ENCODE peak calls at places on chromosomes 2 and 18, in five cellular contexts. M is breast epithelium, J is glutamatergic neuron, S is kidney, K is HFF-Myc. U is an unnamed sample.

GRCh38 chr18:79442508-79443221 is 46.9 kb downstream of the NFATC1 start:
- DNase-seq in M (no peak), J (peak), S (no peak), K (no peak), U (no peak)

GRCh38 chr2:218985325-218986091 is 524 bp upstream of the FEV start:
- DNase-seq in M (no peak), J (no peak), S (no peak), K (no peak), U (no peak)

GRCh38 chr2:191569025-191569424 is 108.9 kb upstream of the NABP1 start:
- DNase-seq in M (no peak), J (no peak), S (no peak), K (no peak), U (no peak)

GRCh38 chr18:54155412-54155811 is 69.1 kb downstream of the MBD2 start:
- DNase-seq in M (no peak), J (no peak), S (no peak), K (no peak), U (no peak)

GRCh38 chr2:229080172-229080571 is 190.9 kb downstream of the PID1 start:
- DNase-seq in M (no peak), J (no peak), S (no peak), K (no peak), U (no peak)

GRCh38 chr18:26502834-26503233 is 45.5 kb downstream of the KCTD1 start:
- DNase-seq in M (no peak), J (no peak), S (no peak), K (no peak), U (no peak)

GRCh38 chr2:24543252-24543651 is 52.2 kb downstream of the NCOA1 start:
- DNase-seq in M (no peak), J (no peak), S (no peak), K (no peak), U (no peak)

GRCh38 chr2:55088400-55088799 is 38.1 kb upstream of the RTN4 start:
- DNase-seq in M (no peak), J (no peak), S (no peak), K (no peak), U (no peak)

DNA sequence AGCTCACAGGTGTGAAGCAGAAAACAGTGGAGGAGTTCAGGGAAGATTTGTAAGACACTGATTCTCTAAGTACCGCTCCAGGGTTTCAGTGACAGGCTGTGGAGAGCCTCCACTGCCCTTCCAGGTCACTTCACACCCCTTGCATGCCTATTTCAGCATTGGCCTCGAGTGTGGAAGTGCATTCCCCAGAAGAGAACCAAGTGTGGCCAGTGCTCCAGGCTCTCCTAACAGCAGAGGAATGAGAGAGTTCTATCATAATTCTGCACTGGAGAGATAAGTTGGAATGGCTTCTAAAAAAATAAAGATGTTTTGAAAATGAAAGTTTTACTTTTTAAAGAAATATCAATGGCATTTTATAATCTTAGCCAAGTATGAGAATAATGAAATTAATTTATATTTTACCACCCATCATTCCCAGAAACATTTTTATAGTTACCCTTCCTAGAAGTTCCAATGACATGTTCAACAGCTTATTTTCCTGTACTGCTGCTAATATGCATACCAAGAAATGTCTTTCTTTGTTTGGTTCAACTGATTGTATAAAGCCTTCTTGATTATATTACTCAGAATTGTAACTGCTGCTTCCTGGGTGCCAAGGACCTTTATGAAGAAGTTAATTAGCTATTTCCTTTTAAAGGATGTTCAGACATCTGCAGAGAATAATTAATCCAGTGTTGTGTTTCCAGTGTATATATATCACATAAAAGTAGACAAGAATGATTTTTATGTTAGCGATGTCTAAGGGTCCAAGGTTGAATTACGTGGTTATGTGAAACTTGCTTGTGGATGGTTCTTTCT is 61.0 kb upstream of the SERPINE2 start:
- DNase-seq in M (no peak), J (no peak), S (no peak), K (no peak), U (no peak)
- TF ChIP-seq CTCF in M (no peak), J (no peak), S (no peak), K (no peak), U (no peak)

GRCh38 chr18:5890606-5891360 is 4.5 kb downstream of the TMEM200C start:
- DNase-seq in M (no peak), J (peak), S (peak), K (no peak), U (peak)
- TF ChIP-seq CTCF in M (peak), J (peak), S (peak), K (peak), U (no peak)

DNA sequence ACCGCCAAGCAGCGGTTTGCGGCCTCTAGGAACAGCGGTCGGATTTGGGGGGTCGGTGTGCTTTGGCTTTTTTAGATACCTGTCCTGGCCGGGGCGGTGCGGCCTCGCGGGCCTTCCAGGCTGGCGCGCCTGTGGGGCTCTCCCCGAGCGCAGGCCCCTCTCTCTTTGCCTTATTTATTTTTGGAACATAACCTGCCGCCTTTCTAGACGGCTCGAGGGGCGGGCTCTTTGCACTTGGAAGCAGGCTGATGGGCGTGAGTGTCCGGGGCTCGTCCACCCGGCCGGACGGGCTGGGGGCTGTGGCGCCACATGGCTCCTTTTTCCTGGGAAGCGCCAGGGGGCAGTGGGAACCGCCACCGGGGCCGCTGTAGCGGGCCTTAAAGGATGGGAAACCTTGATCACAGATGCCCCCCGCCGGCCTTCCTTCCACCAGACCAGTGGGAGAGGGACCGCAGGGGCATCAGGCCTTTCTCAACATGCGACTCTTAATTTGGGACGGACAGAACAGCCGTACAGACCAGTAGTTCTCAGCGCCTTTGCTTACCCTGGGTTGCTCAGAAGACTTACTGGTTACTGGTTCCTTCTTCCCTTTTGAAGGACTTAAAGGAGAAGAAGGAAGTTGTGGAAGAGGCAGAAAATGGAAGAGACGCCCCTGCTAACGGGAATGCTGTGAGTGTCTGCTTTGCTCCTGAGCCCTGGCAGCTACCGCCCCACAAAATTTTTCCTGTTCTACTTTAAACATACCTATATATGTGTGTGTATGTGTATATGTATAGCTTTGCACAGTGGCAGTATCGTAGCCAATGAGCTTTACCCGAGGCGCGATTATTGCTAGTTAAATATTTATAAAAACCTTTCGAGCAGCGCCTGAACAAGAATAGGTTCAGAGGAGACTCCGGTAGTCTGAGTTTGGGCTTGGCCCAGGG is 2.7 kb downstream of the PTMA start:
- DNase-seq in M (no peak), J (peak), S (peak), K (no peak), U (peak)
- TF ChIP-seq CTCF in M (no peak), J (no peak), S (no peak), K (no peak), U (no peak)

DNA sequence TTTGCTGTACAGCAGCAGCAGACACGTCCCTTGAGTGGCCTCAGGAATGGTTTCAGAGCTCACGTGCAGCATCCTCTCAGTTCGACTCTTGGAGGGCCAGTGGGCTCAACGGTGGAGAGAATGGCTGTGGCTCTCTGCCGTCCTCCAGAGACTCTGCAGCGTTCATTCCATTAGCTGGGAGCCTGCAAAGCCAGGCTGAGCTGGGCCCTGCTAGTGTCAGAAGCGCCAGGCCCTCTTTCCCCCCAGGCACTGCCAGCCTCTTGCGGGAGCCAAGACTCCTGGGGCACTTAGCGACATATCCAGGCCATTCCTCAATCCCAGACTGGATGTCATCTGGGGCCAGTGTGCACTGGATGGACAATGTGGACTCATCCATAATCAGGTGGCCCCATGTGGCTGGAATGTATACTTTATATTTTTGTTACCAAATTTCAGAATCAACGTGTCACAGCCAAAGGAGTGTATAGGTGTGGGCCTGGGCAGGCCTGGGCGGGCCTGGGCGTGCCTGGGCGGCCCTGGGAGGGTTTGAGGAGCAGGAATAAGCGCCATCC is 125.1 kb upstream of the EPAS1 start:
- DNase-seq in M (no peak), J (no peak), S (peak), K (no peak), U (no peak)
- TF ChIP-seq CTCF in M (no peak), J (no peak), S (no peak), K (peak), U (no peak)

U was measured in nephron progenitor cell.